ENCODE peak calls at places on chromosome 14, in nine cellular contexts. One of them, this sample, is unnamed. For H3K4me1, the result is how much of the 10 kb centered on the place peaks cover.

GRCh38 chr14:89331398-89331797 is 85.6 kb downstream of the FOXN3 start:
- DNase-seq in right cardiac atrium: no peak
- DNase-seq in breast epithelium: no peak
- DNase-seq in tibial nerve: no peak
- DNase-seq in OCI-LY7: peak
- DNase-seq in naive thymus-derived CD4-positive, alpha-beta T cell: no peak
- DNase-seq in CD4-positive, CD25-positive, alpha-beta regulatory T cell: no peak
- DNase-seq in A549: no peak
- DNase-seq in lung: no peak
- DNase-seq in this sample: no peak

GRCh38 chr14:105153739-105154475 is 14.7 kb downstream of the JAG2 start:
- DNase-seq in A549: no peak
- DNase-seq in breast epithelium: no peak
- DNase-seq in right cardiac atrium: peak
- DNase-seq in lung: no peak
- DNase-seq in CD4-positive, CD25-positive, alpha-beta regulatory T cell: no peak
- DNase-seq in tibial nerve: no peak
- DNase-seq in OCI-LY7: no peak
- DNase-seq in naive thymus-derived CD4-positive, alpha-beta T cell: no peak
- DNase-seq in this sample: no peak

GRCh38 chr14:52015411-52016030 is 26.2 kb downstream of the RTRAF start:
- DNase-seq in naive thymus-derived CD4-positive, alpha-beta T cell: no peak
- DNase-seq in CD4-positive, CD25-positive, alpha-beta regulatory T cell: peak
- DNase-seq in OCI-LY7: peak
- DNase-seq in A549: peak
- DNase-seq in breast epithelium: no peak
- DNase-seq in right cardiac atrium: peak
- DNase-seq in lung: no peak
- DNase-seq in tibial nerve: no peak
- DNase-seq in this sample: no peak

GRCh38 chr14:58299665-58300202 is 1.4 kb downstream of the ARID4A start:
- DNase-seq in right cardiac atrium: no peak
- DNase-seq in breast epithelium: no peak
- DNase-seq in naive thymus-derived CD4-positive, alpha-beta T cell: no peak
- DNase-seq in lung: no peak
- DNase-seq in CD4-positive, CD25-positive, alpha-beta regulatory T cell: peak
- DNase-seq in OCI-LY7: peak
- DNase-seq in tibial nerve: no peak
- DNase-seq in A549: no peak
- DNase-seq in this sample: no peak

GRCh38 chr14:89165189-89165809 is 251.7 kb downstream of the FOXN3 start:
- DNase-seq in lung: no peak
- DNase-seq in A549: no peak
- DNase-seq in breast epithelium: no peak
- DNase-seq in naive thymus-derived CD4-positive, alpha-beta T cell: no peak
- DNase-seq in right cardiac atrium: peak
- DNase-seq in tibial nerve: no peak
- DNase-seq in OCI-LY7: peak
- DNase-seq in CD4-positive, CD25-positive, alpha-beta regulatory T cell: peak
- DNase-seq in this sample: no peak

GRCh38 chr14:30559638-30560071 is 697 bp downstream of the G2E3 start:
- DNase-seq in breast epithelium: no peak
- DNase-seq in tibial nerve: no peak
- DNase-seq in right cardiac atrium: no peak
- DNase-seq in OCI-LY7: peak
- DNase-seq in A549: no peak
- DNase-seq in lung: no peak
- DNase-seq in CD4-positive, CD25-positive, alpha-beta regulatory T cell: peak
- DNase-seq in naive thymus-derived CD4-positive, alpha-beta T cell: no peak
- DNase-seq in this sample: no peak

GRCh38 chr14:37586783-37587428 is 8.1 kb downstream of the FOXA1 start:
- DNase-seq in CD4-positive, CD25-positive, alpha-beta regulatory T cell: no peak
- DNase-seq in OCI-LY7: no peak
- DNase-seq in breast epithelium: no peak
- DNase-seq in A549: no peak
- DNase-seq in lung: no peak
- DNase-seq in naive thymus-derived CD4-positive, alpha-beta T cell: no peak
- DNase-seq in tibial nerve: no peak
- DNase-seq in right cardiac atrium: no peak
- DNase-seq in this sample: no peak

GRCh38 chr14:96394047-96394815 is 2.3 kb downstream of the AK7 start:
- DNase-seq in OCI-LY7: no peak
- DNase-seq in lung: no peak
- DNase-seq in CD4-positive, CD25-positive, alpha-beta regulatory T cell: no peak
- DNase-seq in breast epithelium: no peak
- DNase-seq in right cardiac atrium: no peak
- DNase-seq in tibial nerve: no peak
- DNase-seq in A549: no peak
- DNase-seq in naive thymus-derived CD4-positive, alpha-beta T cell: no peak
- DNase-seq in this sample: no peak

GRCh38 chr14:34682787-34683321 is 31.5 kb downstream of the CFL2 start:
- DNase-seq in naive thymus-derived CD4-positive, alpha-beta T cell: no peak
- DNase-seq in A549: no peak
- DNase-seq in tibial nerve: no peak
- DNase-seq in CD4-positive, CD25-positive, alpha-beta regulatory T cell: peak
- DNase-seq in breast epithelium: no peak
- DNase-seq in lung: no peak
- DNase-seq in OCI-LY7: peak
- DNase-seq in right cardiac atrium: no peak
- DNase-seq in this sample: no peak

GRCh38 chr14:105335735-105336476 is 21.4 kb downstream of the PACS2 start:
- DNase-seq in naive thymus-derived CD4-positive, alpha-beta T cell: no peak
- DNase-seq in lung: no peak
- DNase-seq in breast epithelium: no peak
- DNase-seq in OCI-LY7: no peak
- DNase-seq in CD4-positive, CD25-positive, alpha-beta regulatory T cell: no peak
- DNase-seq in right cardiac atrium: peak
- DNase-seq in tibial nerve: no peak
- DNase-seq in A549: no peak
- DNase-seq in this sample: no peak

GRCh38 chr14:65847065-65847847 is 434.7 kb downstream of the FUT8 start:
- DNase-seq in lung: no peak
- DNase-seq in right cardiac atrium: no peak
- DNase-seq in breast epithelium: no peak
- DNase-seq in CD4-positive, CD25-positive, alpha-beta regulatory T cell: peak
- DNase-seq in OCI-LY7: peak
- DNase-seq in A549: no peak
- DNase-seq in tibial nerve: no peak
- DNase-seq in naive thymus-derived CD4-positive, alpha-beta T cell: no peak
- DNase-seq in this sample: peak

GRCh38 chr14:61150851-61151250 is 130.3 kb downstream of the TMEM30B start:
- DNase-seq in lung: no peak
- DNase-seq in A549: no peak
- DNase-seq in CD4-positive, CD25-positive, alpha-beta regulatory T cell: no peak
- DNase-seq in right cardiac atrium: no peak
- DNase-seq in OCI-LY7: no peak
- DNase-seq in naive thymus-derived CD4-positive, alpha-beta T cell: no peak
- DNase-seq in breast epithelium: no peak
- DNase-seq in tibial nerve: no peak
- DNase-seq in this sample: no peak

GRCh38 chr14:61148742-61149350 is 132.3 kb downstream of the TMEM30B start:
- DNase-seq in breast epithelium: no peak
- DNase-seq in A549: no peak
- DNase-seq in right cardiac atrium: no peak
- DNase-seq in OCI-LY7: no peak
- DNase-seq in CD4-positive, CD25-positive, alpha-beta regulatory T cell: no peak
- DNase-seq in lung: no peak
- DNase-seq in naive thymus-derived CD4-positive, alpha-beta T cell: no peak
- DNase-seq in tibial nerve: no peak
- DNase-seq in this sample: no peak

GRCh38 chr14:61151276-61151675 is 129.9 kb downstream of the TMEM30B start:
- DNase-seq in lung: no peak
- DNase-seq in breast epithelium: no peak
- DNase-seq in OCI-LY7: no peak
- DNase-seq in naive thymus-derived CD4-positive, alpha-beta T cell: no peak
- DNase-seq in tibial nerve: no peak
- DNase-seq in A549: no peak
- DNase-seq in CD4-positive, CD25-positive, alpha-beta regulatory T cell: no peak
- DNase-seq in right cardiac atrium: no peak
- DNase-seq in this sample: no peak

GRCh38 chr14:61147898-61148549 is 133.1 kb downstream of the TMEM30B start:
- DNase-seq in breast epithelium: no peak
- DNase-seq in CD4-positive, CD25-positive, alpha-beta regulatory T cell: no peak
- DNase-seq in A549: no peak
- DNase-seq in naive thymus-derived CD4-positive, alpha-beta T cell: no peak
- DNase-seq in tibial nerve: peak
- DNase-seq in lung: peak
- DNase-seq in right cardiac atrium: no peak
- DNase-seq in OCI-LY7: no peak
- DNase-seq in this sample: no peak

GRCh38 chr14:61149896-61150295 is 131.2 kb downstream of the TMEM30B start:
- DNase-seq in CD4-positive, CD25-positive, alpha-beta regulatory T cell: no peak
- DNase-seq in lung: no peak
- DNase-seq in A549: no peak
- DNase-seq in tibial nerve: no peak
- DNase-seq in OCI-LY7: no peak
- DNase-seq in right cardiac atrium: no peak
- DNase-seq in breast epithelium: no peak
- DNase-seq in naive thymus-derived CD4-positive, alpha-beta T cell: no peak
- DNase-seq in this sample: no peak
- H3K4me1 ChIP-seq in CD4-positive, CD25-positive, alpha-beta regulatory T cell: under half
- H3K4me1 ChIP-seq in lung: under half
- H3K4me1 ChIP-seq in A549: under half
- H3K4me1 ChIP-seq in tibial nerve: under half
- H3K4me1 ChIP-seq in OCI-LY7: under half
- H3K4me1 ChIP-seq in right cardiac atrium: under half
- H3K4me1 ChIP-seq in breast epithelium: under half
- H3K4me1 ChIP-seq in naive thymus-derived CD4-positive, alpha-beta T cell: under half
- H3K4me1 ChIP-seq in this sample: under half

GRCh38 chr14:64758711-64759554 is 54.7 kb downstream of the PLEKHG3 start:
- DNase-seq in naive thymus-derived CD4-positive, alpha-beta T cell: no peak
- DNase-seq in right cardiac atrium: peak
- DNase-seq in breast epithelium: no peak
- DNase-seq in tibial nerve: no peak
- DNase-seq in CD4-positive, CD25-positive, alpha-beta regulatory T cell: no peak
- DNase-seq in A549: peak
- DNase-seq in lung: no peak
- DNase-seq in OCI-LY7: no peak
- DNase-seq in this sample: no peak

GRCh38 chr14:64760146-64760755 is 56.0 kb downstream of the PLEKHG3 start:
- DNase-seq in CD4-positive, CD25-positive, alpha-beta regulatory T cell: peak
- DNase-seq in OCI-LY7: peak
- DNase-seq in A549: peak
- DNase-seq in right cardiac atrium: peak
- DNase-seq in lung: peak
- DNase-seq in tibial nerve: no peak
- DNase-seq in breast epithelium: no peak
- DNase-seq in naive thymus-derived CD4-positive, alpha-beta T cell: peak
- DNase-seq in this sample: peak

GRCh38 chr14:64758025-64758521 is 53.8 kb downstream of the PLEKHG3 start:
- DNase-seq in CD4-positive, CD25-positive, alpha-beta regulatory T cell: no peak
- DNase-seq in lung: no peak
- DNase-seq in naive thymus-derived CD4-positive, alpha-beta T cell: no peak
- DNase-seq in tibial nerve: no peak
- DNase-seq in breast epithelium: no peak
- DNase-seq in OCI-LY7: no peak
- DNase-seq in A549: peak
- DNase-seq in right cardiac atrium: no peak
- DNase-seq in this sample: no peak

GRCh38 chr14:64760916-64761315 is 56.7 kb downstream of the PLEKHG3 start:
- DNase-seq in breast epithelium: no peak
- DNase-seq in right cardiac atrium: no peak
- DNase-seq in lung: no peak
- DNase-seq in OCI-LY7: no peak
- DNase-seq in naive thymus-derived CD4-positive, alpha-beta T cell: no peak
- DNase-seq in CD4-positive, CD25-positive, alpha-beta regulatory T cell: no peak
- DNase-seq in tibial nerve: no peak
- DNase-seq in A549: no peak
- DNase-seq in this sample: no peak

GRCh38 chr14:64759555-64759938 is 55.3 kb downstream of the PLEKHG3 start:
- DNase-seq in tibial nerve: no peak
- DNase-seq in naive thymus-derived CD4-positive, alpha-beta T cell: no peak
- DNase-seq in A549: no peak
- DNase-seq in lung: no peak
- DNase-seq in CD4-positive, CD25-positive, alpha-beta regulatory T cell: no peak
- DNase-seq in breast epithelium: no peak
- DNase-seq in OCI-LY7: no peak
- DNase-seq in right cardiac atrium: no peak
- DNase-seq in this sample: no peak
- H3K4me1 ChIP-seq in tibial nerve: under half
- H3K4me1 ChIP-seq in naive thymus-derived CD4-positive, alpha-beta T cell: under half
- H3K4me1 ChIP-seq in A549: half or more
- H3K4me1 ChIP-seq in lung: under half
- H3K4me1 ChIP-seq in CD4-positive, CD25-positive, alpha-beta regulatory T cell: half or more
- H3K4me1 ChIP-seq in breast epithelium: under half
- H3K4me1 ChIP-seq in OCI-LY7: under half
- H3K4me1 ChIP-seq in right cardiac atrium: under half
- H3K4me1 ChIP-seq in this sample: half or more

DNA sequence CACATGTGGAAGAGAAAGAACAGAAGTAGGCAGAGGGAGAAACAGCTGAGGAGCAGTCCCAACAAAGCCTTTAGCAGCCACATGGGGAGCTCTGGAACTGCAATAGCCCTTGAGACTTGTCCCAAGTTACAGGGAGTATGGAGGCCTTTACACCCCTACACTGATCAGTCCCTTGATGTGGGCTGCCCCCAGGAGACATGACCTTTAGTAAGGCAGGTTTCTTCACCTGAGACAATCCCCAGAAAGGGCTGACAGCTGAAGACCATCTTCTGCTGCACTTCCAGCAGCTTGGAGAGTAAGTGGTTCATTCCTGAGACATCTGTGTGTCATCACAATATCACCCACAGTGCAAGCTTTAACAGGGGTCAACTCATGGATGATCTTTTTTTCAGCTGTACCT is 8.6 kb upstream of the SNAPC1 start:
- DNase-seq in naive thymus-derived CD4-positive, alpha-beta T cell: no peak
- DNase-seq in CD4-positive, CD25-positive, alpha-beta regulatory T cell: no peak
- DNase-seq in A549: no peak
- DNase-seq in breast epithelium: no peak
- DNase-seq in OCI-LY7: peak
- DNase-seq in tibial nerve: no peak
- DNase-seq in right cardiac atrium: no peak
- DNase-seq in lung: no peak
- DNase-seq in this sample: no peak
- H3K4me1 ChIP-seq in naive thymus-derived CD4-positive, alpha-beta T cell: under half
- H3K4me1 ChIP-seq in CD4-positive, CD25-positive, alpha-beta regulatory T cell: under half
- H3K4me1 ChIP-seq in A549: under half
- H3K4me1 ChIP-seq in breast epithelium: under half
- H3K4me1 ChIP-seq in OCI-LY7: under half
- H3K4me1 ChIP-seq in tibial nerve: under half
- H3K4me1 ChIP-seq in right cardiac atrium: under half
- H3K4me1 ChIP-seq in lung: under half
- H3K4me1 ChIP-seq in this sample: under half

GRCh38 chr14:61177279-61178225 is 103.6 kb downstream of the TMEM30B start:
- DNase-seq in breast epithelium: no peak
- DNase-seq in naive thymus-derived CD4-positive, alpha-beta T cell: no peak
- DNase-seq in lung: no peak
- DNase-seq in CD4-positive, CD25-positive, alpha-beta regulatory T cell: no peak
- DNase-seq in OCI-LY7: no peak
- DNase-seq in right cardiac atrium: no peak
- DNase-seq in A549: no peak
- DNase-seq in tibial nerve: no peak
- DNase-seq in this sample: no peak
- H3K4me1 ChIP-seq in breast epithelium: under half
- H3K4me1 ChIP-seq in naive thymus-derived CD4-positive, alpha-beta T cell: under half
- H3K4me1 ChIP-seq in lung: under half
- H3K4me1 ChIP-seq in CD4-positive, CD25-positive, alpha-beta regulatory T cell: under half
- H3K4me1 ChIP-seq in OCI-LY7: under half
- H3K4me1 ChIP-seq in right cardiac atrium: under half
- H3K4me1 ChIP-seq in A549: under half
- H3K4me1 ChIP-seq in tibial nerve: under half
- H3K4me1 ChIP-seq in this sample: under half